ENCODE peak calls at places on chromosomes 2 and 18, in nine cellular contexts. One of them, this sample, is unnamed.
A peak's percentile ranks its signal among the peaks of the same experiment; 100 is the strongest.

GRCh38 chr2:72931280-72931910 is 14.1 kb downstream of the EMX1 start:
- DNase-seq in EL: peak; percentile 68
- DNase-seq in activated naive CD8-positive, alpha-beta T cell treated with anti-CD3 and anti-CD28 coated beads, Interleukin-2, amount 50 U/mL, for 16 hours: no peak
- DNase-seq in GM19239: no peak
- DNase-seq in ovary: no peak
- DNase-seq in H1: no peak
- DNase-seq in NCI-H146: no peak
- DNase-seq in sciatic nerve: peak; percentile 43
- DNase-seq in stimulated activated naive CD8-positive, alpha-beta T cell treated with anti-CD3 and anti-CD28 coated beads, Interleukin-15, amount 100 ng/mL, for 72 hours: no peak
- DNase-seq in this sample: peak; percentile 67

GRCh38 chr2:54435827-54436226 is 20.3 kb upstream of the SPTBN1 start:
- DNase-seq in GM19239: no peak
- DNase-seq in ovary: no peak
- DNase-seq in H1: no peak
- DNase-seq in sciatic nerve: no peak
- DNase-seq in NCI-H146: no peak
- DNase-seq in activated naive CD8-positive, alpha-beta T cell treated with anti-CD3 and anti-CD28 coated beads, Interleukin-2, amount 50 U/mL, for 16 hours: no peak
- DNase-seq in stimulated activated naive CD8-positive, alpha-beta T cell treated with anti-CD3 and anti-CD28 coated beads, Interleukin-15, amount 100 ng/mL, for 72 hours: no peak
- DNase-seq in EL: no peak
- DNase-seq in this sample: no peak

GRCh38 chr2:48883661-48884060 is 128.1 kb upstream of the LHCGR start:
- DNase-seq in sciatic nerve: no peak
- DNase-seq in ovary: no peak
- DNase-seq in H1: no peak
- DNase-seq in activated naive CD8-positive, alpha-beta T cell treated with anti-CD3 and anti-CD28 coated beads, Interleukin-2, amount 50 U/mL, for 16 hours: no peak
- DNase-seq in GM19239: no peak
- DNase-seq in stimulated activated naive CD8-positive, alpha-beta T cell treated with anti-CD3 and anti-CD28 coated beads, Interleukin-15, amount 100 ng/mL, for 72 hours: no peak
- DNase-seq in NCI-H146: no peak
- DNase-seq in EL: peak; percentile 1
- DNase-seq in this sample: no peak

GRCh38 chr2:27671235-27671634 is 7.5 kb downstream of the SLC4A1AP start:
- DNase-seq in stimulated activated naive CD8-positive, alpha-beta T cell treated with anti-CD3 and anti-CD28 coated beads, Interleukin-15, amount 100 ng/mL, for 72 hours: no peak
- DNase-seq in NCI-H146: no peak
- DNase-seq in GM19239: no peak
- DNase-seq in EL: no peak
- DNase-seq in sciatic nerve: no peak
- DNase-seq in H1: no peak
- DNase-seq in ovary: no peak
- DNase-seq in activated naive CD8-positive, alpha-beta T cell treated with anti-CD3 and anti-CD28 coated beads, Interleukin-2, amount 50 U/mL, for 16 hours: no peak
- DNase-seq in this sample: no peak

GRCh38 chr2:205361272-205361671 is 321.0 kb upstream of the NRP2 start:
- DNase-seq in activated naive CD8-positive, alpha-beta T cell treated with anti-CD3 and anti-CD28 coated beads, Interleukin-2, amount 50 U/mL, for 16 hours: no peak
- DNase-seq in GM19239: no peak
- DNase-seq in NCI-H146: no peak
- DNase-seq in stimulated activated naive CD8-positive, alpha-beta T cell treated with anti-CD3 and anti-CD28 coated beads, Interleukin-15, amount 100 ng/mL, for 72 hours: no peak
- DNase-seq in ovary: no peak
- DNase-seq in H1: no peak
- DNase-seq in sciatic nerve: no peak
- DNase-seq in EL: no peak
- DNase-seq in this sample: peak; percentile 68

GRCh38 chr18:57581301-57581934 is 5.1 kb downstream of the FECH start:
- DNase-seq in EL: no peak
- DNase-seq in ovary: no peak
- DNase-seq in activated naive CD8-positive, alpha-beta T cell treated with anti-CD3 and anti-CD28 coated beads, Interleukin-2, amount 50 U/mL, for 16 hours: no peak
- DNase-seq in GM19239: peak; percentile 49
- DNase-seq in H1: no peak
- DNase-seq in NCI-H146: no peak
- DNase-seq in sciatic nerve: no peak
- DNase-seq in stimulated activated naive CD8-positive, alpha-beta T cell treated with anti-CD3 and anti-CD28 coated beads, Interleukin-15, amount 100 ng/mL, for 72 hours: no peak
- DNase-seq in this sample: no peak

GRCh38 chr2:63590621-63591408 is 2.1 kb downstream of the MDH1 start:
- DNase-seq in EL: peak; percentile 3
- DNase-seq in ovary: no peak
- DNase-seq in activated naive CD8-positive, alpha-beta T cell treated with anti-CD3 and anti-CD28 coated beads, Interleukin-2, amount 50 U/mL, for 16 hours: no peak
- DNase-seq in H1: no peak
- DNase-seq in sciatic nerve: no peak
- DNase-seq in stimulated activated naive CD8-positive, alpha-beta T cell treated with anti-CD3 and anti-CD28 coated beads, Interleukin-15, amount 100 ng/mL, for 72 hours: no peak
- DNase-seq in NCI-H146: peak; percentile 1
- DNase-seq in GM19239: no peak
- DNase-seq in this sample: no peak

GRCh38 chr2:15059870-15060617 is 427.5 kb downstream of the LRATD1 start:
- DNase-seq in sciatic nerve: no peak
- DNase-seq in EL: no peak
- DNase-seq in ovary: no peak
- DNase-seq in H1: no peak
- DNase-seq in GM19239: no peak
- DNase-seq in NCI-H146: peak; percentile 72
- DNase-seq in activated naive CD8-positive, alpha-beta T cell treated with anti-CD3 and anti-CD28 coated beads, Interleukin-2, amount 50 U/mL, for 16 hours: no peak
- DNase-seq in stimulated activated naive CD8-positive, alpha-beta T cell treated with anti-CD3 and anti-CD28 coated beads, Interleukin-15, amount 100 ng/mL, for 72 hours: no peak
- DNase-seq in this sample: peak; percentile 79

GRCh38 chr2:239575931-239576445 is 175.2 kb upstream of the HDAC4 start:
- DNase-seq in GM19239: no peak
- DNase-seq in activated naive CD8-positive, alpha-beta T cell treated with anti-CD3 and anti-CD28 coated beads, Interleukin-2, amount 50 U/mL, for 16 hours: no peak
- DNase-seq in ovary: no peak
- DNase-seq in stimulated activated naive CD8-positive, alpha-beta T cell treated with anti-CD3 and anti-CD28 coated beads, Interleukin-15, amount 100 ng/mL, for 72 hours: no peak
- DNase-seq in EL: no peak
- DNase-seq in sciatic nerve: no peak
- DNase-seq in H1: no peak
- DNase-seq in NCI-H146: no peak
- DNase-seq in this sample: no peak

GRCh38 chr2:219126555-219126954 is 34.1 kb downstream of the NHEJ1 start:
- DNase-seq in H1: no peak
- DNase-seq in EL: no peak
- DNase-seq in sciatic nerve: no peak
- DNase-seq in stimulated activated naive CD8-positive, alpha-beta T cell treated with anti-CD3 and anti-CD28 coated beads, Interleukin-15, amount 100 ng/mL, for 72 hours: no peak
- DNase-seq in ovary: no peak
- DNase-seq in activated naive CD8-positive, alpha-beta T cell treated with anti-CD3 and anti-CD28 coated beads, Interleukin-2, amount 50 U/mL, for 16 hours: no peak
- DNase-seq in GM19239: no peak
- DNase-seq in NCI-H146: no peak
- DNase-seq in this sample: peak; percentile 76

GRCh38 chr2:175156534-175156933 is 11.5 kb downstream of the ATF2 start:
- DNase-seq in sciatic nerve: no peak
- DNase-seq in ovary: no peak
- DNase-seq in stimulated activated naive CD8-positive, alpha-beta T cell treated with anti-CD3 and anti-CD28 coated beads, Interleukin-15, amount 100 ng/mL, for 72 hours: no peak
- DNase-seq in activated naive CD8-positive, alpha-beta T cell treated with anti-CD3 and anti-CD28 coated beads, Interleukin-2, amount 50 U/mL, for 16 hours: no peak
- DNase-seq in H1: no peak
- DNase-seq in EL: no peak
- DNase-seq in GM19239: no peak
- DNase-seq in NCI-H146: no peak
- DNase-seq in this sample: no peak

GRCh38 chr2:103773884-103774283 is 1012.1 kb downstream of the TMEM182 start:
- DNase-seq in activated naive CD8-positive, alpha-beta T cell treated with anti-CD3 and anti-CD28 coated beads, Interleukin-2, amount 50 U/mL, for 16 hours: no peak
- DNase-seq in stimulated activated naive CD8-positive, alpha-beta T cell treated with anti-CD3 and anti-CD28 coated beads, Interleukin-15, amount 100 ng/mL, for 72 hours: no peak
- DNase-seq in H1: no peak
- DNase-seq in GM19239: no peak
- DNase-seq in NCI-H146: no peak
- DNase-seq in ovary: no peak
- DNase-seq in sciatic nerve: no peak
- DNase-seq in EL: no peak
- DNase-seq in this sample: peak; percentile 72

GRCh38 chr2:3113769-3114168 is 263.8 kb downstream of the EIPR1 start:
- DNase-seq in sciatic nerve: no peak
- DNase-seq in NCI-H146: no peak
- DNase-seq in EL: no peak
- DNase-seq in GM19239: no peak
- DNase-seq in ovary: no peak
- DNase-seq in stimulated activated naive CD8-positive, alpha-beta T cell treated with anti-CD3 and anti-CD28 coated beads, Interleukin-15, amount 100 ng/mL, for 72 hours: no peak
- DNase-seq in activated naive CD8-positive, alpha-beta T cell treated with anti-CD3 and anti-CD28 coated beads, Interleukin-2, amount 50 U/mL, for 16 hours: no peak
- DNase-seq in H1: no peak
- DNase-seq in this sample: no peak

GRCh38 chr2:24818721-24819167 is 25.5 kb downstream of the CENPO start:
- DNase-seq in stimulated activated naive CD8-positive, alpha-beta T cell treated with anti-CD3 and anti-CD28 coated beads, Interleukin-15, amount 100 ng/mL, for 72 hours: no peak
- DNase-seq in activated naive CD8-positive, alpha-beta T cell treated with anti-CD3 and anti-CD28 coated beads, Interleukin-2, amount 50 U/mL, for 16 hours: no peak
- DNase-seq in GM19239: no peak
- DNase-seq in NCI-H146: no peak
- DNase-seq in H1: no peak
- DNase-seq in EL: peak; percentile 37
- DNase-seq in ovary: no peak
- DNase-seq in sciatic nerve: no peak
- DNase-seq in this sample: no peak

GRCh38 chr18:23356416-23356815 is 96.7 kb upstream of the RIOK3 start:
- DNase-seq in GM19239: no peak
- DNase-seq in ovary: no peak
- DNase-seq in H1: no peak
- DNase-seq in NCI-H146: no peak
- DNase-seq in activated naive CD8-positive, alpha-beta T cell treated with anti-CD3 and anti-CD28 coated beads, Interleukin-2, amount 50 U/mL, for 16 hours: no peak
- DNase-seq in stimulated activated naive CD8-positive, alpha-beta T cell treated with anti-CD3 and anti-CD28 coated beads, Interleukin-15, amount 100 ng/mL, for 72 hours: no peak
- DNase-seq in EL: no peak
- DNase-seq in sciatic nerve: no peak
- DNase-seq in this sample: no peak

GRCh38 chr2:84243788-84244627 is 215.1 kb downstream of the SUCLG1 start:
- DNase-seq in activated naive CD8-positive, alpha-beta T cell treated with anti-CD3 and anti-CD28 coated beads, Interleukin-2, amount 50 U/mL, for 16 hours: no peak
- DNase-seq in sciatic nerve: no peak
- DNase-seq in GM19239: no peak
- DNase-seq in stimulated activated naive CD8-positive, alpha-beta T cell treated with anti-CD3 and anti-CD28 coated beads, Interleukin-15, amount 100 ng/mL, for 72 hours: no peak
- DNase-seq in H1: no peak
- DNase-seq in NCI-H146: no peak
- DNase-seq in EL: no peak
- DNase-seq in ovary: no peak
- DNase-seq in this sample: no peak

GRCh38 chr2:186437719-186438118 is 48.3 kb upstream of the ZC3H15 start:
- DNase-seq in ovary: no peak
- DNase-seq in H1: no peak
- DNase-seq in NCI-H146: no peak
- DNase-seq in GM19239: no peak
- DNase-seq in activated naive CD8-positive, alpha-beta T cell treated with anti-CD3 and anti-CD28 coated beads, Interleukin-2, amount 50 U/mL, for 16 hours: no peak
- DNase-seq in EL: no peak
- DNase-seq in stimulated activated naive CD8-positive, alpha-beta T cell treated with anti-CD3 and anti-CD28 coated beads, Interleukin-15, amount 100 ng/mL, for 72 hours: no peak
- DNase-seq in sciatic nerve: no peak
- DNase-seq in this sample: no peak

GRCh38 chr2:100606740-100607343 is 44.0 kb downstream of the PDCL3 start:
- DNase-seq in GM19239: peak; percentile 41
- DNase-seq in sciatic nerve: no peak
- DNase-seq in ovary: no peak
- DNase-seq in H1: peak; percentile 3
- DNase-seq in NCI-H146: peak; percentile 13
- DNase-seq in activated naive CD8-positive, alpha-beta T cell treated with anti-CD3 and anti-CD28 coated beads, Interleukin-2, amount 50 U/mL, for 16 hours: no peak
- DNase-seq in EL: peak; percentile 40
- DNase-seq in stimulated activated naive CD8-positive, alpha-beta T cell treated with anti-CD3 and anti-CD28 coated beads, Interleukin-15, amount 100 ng/mL, for 72 hours: peak; percentile 42
- DNase-seq in this sample: peak; percentile 78

GRCh38 chr2:161417428-161418274 is 1.6 kb downstream of the TBR1 start:
- DNase-seq in stimulated activated naive CD8-positive, alpha-beta T cell treated with anti-CD3 and anti-CD28 coated beads, Interleukin-15, amount 100 ng/mL, for 72 hours: no peak
- DNase-seq in EL: no peak
- DNase-seq in GM19239: no peak
- DNase-seq in sciatic nerve: peak; percentile 27
- DNase-seq in activated naive CD8-positive, alpha-beta T cell treated with anti-CD3 and anti-CD28 coated beads, Interleukin-2, amount 50 U/mL, for 16 hours: no peak
- DNase-seq in ovary: no peak
- DNase-seq in NCI-H146: no peak
- DNase-seq in H1: no peak
- DNase-seq in this sample: no peak

GRCh38 chr2:96548558-96549465 is 12.3 kb downstream of the ARID5A start:
- DNase-seq in GM19239: no peak
- DNase-seq in H1: no peak
- DNase-seq in NCI-H146: no peak
- DNase-seq in ovary: peak; percentile 11
- DNase-seq in activated naive CD8-positive, alpha-beta T cell treated with anti-CD3 and anti-CD28 coated beads, Interleukin-2, amount 50 U/mL, for 16 hours: no peak
- DNase-seq in stimulated activated naive CD8-positive, alpha-beta T cell treated with anti-CD3 and anti-CD28 coated beads, Interleukin-15, amount 100 ng/mL, for 72 hours: no peak
- DNase-seq in EL: no peak
- DNase-seq in sciatic nerve: no peak
- DNase-seq in this sample: no peak

GRCh38 chr18:40094441-40094840 is 1860.6 kb upstream of the PIK3C3 start:
- DNase-seq in sciatic nerve: no peak
- DNase-seq in ovary: no peak
- DNase-seq in activated naive CD8-positive, alpha-beta T cell treated with anti-CD3 and anti-CD28 coated beads, Interleukin-2, amount 50 U/mL, for 16 hours: no peak
- DNase-seq in stimulated activated naive CD8-positive, alpha-beta T cell treated with anti-CD3 and anti-CD28 coated beads, Interleukin-15, amount 100 ng/mL, for 72 hours: no peak
- DNase-seq in GM19239: no peak
- DNase-seq in EL: no peak
- DNase-seq in NCI-H146: no peak
- DNase-seq in H1: no peak
- DNase-seq in this sample: peak; percentile 1

GRCh38 chr2:187617925-187618324 is 63.7 kb upstream of the TFPI start:
- DNase-seq in stimulated activated naive CD8-positive, alpha-beta T cell treated with anti-CD3 and anti-CD28 coated beads, Interleukin-15, amount 100 ng/mL, for 72 hours: no peak
- DNase-seq in GM19239: no peak
- DNase-seq in activated naive CD8-positive, alpha-beta T cell treated with anti-CD3 and anti-CD28 coated beads, Interleukin-2, amount 50 U/mL, for 16 hours: no peak
- DNase-seq in H1: no peak
- DNase-seq in EL: no peak
- DNase-seq in ovary: no peak
- DNase-seq in NCI-H146: peak; percentile 33
- DNase-seq in sciatic nerve: no peak
- DNase-seq in this sample: no peak

GRCh38 chr18:45793295-45793965 is 32.0 kb upstream of the SIGLEC15 start:
- DNase-seq in H1: no peak
- DNase-seq in ovary: no peak
- DNase-seq in stimulated activated naive CD8-positive, alpha-beta T cell treated with anti-CD3 and anti-CD28 coated beads, Interleukin-15, amount 100 ng/mL, for 72 hours: no peak
- DNase-seq in EL: peak; percentile 99
- DNase-seq in GM19239: no peak
- DNase-seq in activated naive CD8-positive, alpha-beta T cell treated with anti-CD3 and anti-CD28 coated beads, Interleukin-2, amount 50 U/mL, for 16 hours: no peak
- DNase-seq in sciatic nerve: no peak
- DNase-seq in NCI-H146: no peak
- DNase-seq in this sample: peak; percentile 91

GRCh38 chr18:72868666-72869661 is 1.2 kb upstream of the NETO1 start:
- DNase-seq in stimulated activated naive CD8-positive, alpha-beta T cell treated with anti-CD3 and anti-CD28 coated beads, Interleukin-15, amount 100 ng/mL, for 72 hours: no peak
- DNase-seq in NCI-H146: peak; percentile 46
- DNase-seq in H1: no peak
- DNase-seq in ovary: no peak
- DNase-seq in GM19239: peak; percentile 3
- DNase-seq in sciatic nerve: no peak
- DNase-seq in EL: no peak
- DNase-seq in activated naive CD8-positive, alpha-beta T cell treated with anti-CD3 and anti-CD28 coated beads, Interleukin-2, amount 50 U/mL, for 16 hours: no peak
- DNase-seq in this sample: no peak

GRCh38 chr18:7317804-7318231 is 86.9 kb downstream of the LRRC30 start:
- DNase-seq in sciatic nerve: no peak
- DNase-seq in activated naive CD8-positive, alpha-beta T cell treated with anti-CD3 and anti-CD28 coated beads, Interleukin-2, amount 50 U/mL, for 16 hours: no peak
- DNase-seq in NCI-H146: no peak
- DNase-seq in H1: no peak
- DNase-seq in stimulated activated naive CD8-positive, alpha-beta T cell treated with anti-CD3 and anti-CD28 coated beads, Interleukin-15, amount 100 ng/mL, for 72 hours: no peak
- DNase-seq in EL: no peak
- DNase-seq in ovary: no peak
- DNase-seq in GM19239: no peak
- DNase-seq in this sample: peak; percentile 97

GRCh38 chr2:197433770-197434438 is 924 bp downstream of the SF3B1 start:
- DNase-seq in activated naive CD8-positive, alpha-beta T cell treated with anti-CD3 and anti-CD28 coated beads, Interleukin-2, amount 50 U/mL, for 16 hours: no peak
- DNase-seq in GM19239: no peak
- DNase-seq in EL: no peak
- DNase-seq in ovary: no peak
- DNase-seq in stimulated activated naive CD8-positive, alpha-beta T cell treated with anti-CD3 and anti-CD28 coated beads, Interleukin-15, amount 100 ng/mL, for 72 hours: no peak
- DNase-seq in NCI-H146: no peak
- DNase-seq in H1: no peak
- DNase-seq in sciatic nerve: no peak
- DNase-seq in this sample: no peak

GRCh38 chr2:113117594-113118262 is 9.7 kb upstream of the IL1RN start:
- DNase-seq in EL: peak; percentile 48
- DNase-seq in activated naive CD8-positive, alpha-beta T cell treated with anti-CD3 and anti-CD28 coated beads, Interleukin-2, amount 50 U/mL, for 16 hours: no peak
- DNase-seq in stimulated activated naive CD8-positive, alpha-beta T cell treated with anti-CD3 and anti-CD28 coated beads, Interleukin-15, amount 100 ng/mL, for 72 hours: peak; percentile 78
- DNase-seq in ovary: no peak
- DNase-seq in NCI-H146: no peak
- DNase-seq in GM19239: no peak
- DNase-seq in sciatic nerve: no peak
- DNase-seq in H1: no peak
- DNase-seq in this sample: peak; percentile 96

GRCh38 chr2:18536100-18536499 is 24.4 kb downstream of the RDH14 start:
- DNase-seq in activated naive CD8-positive, alpha-beta T cell treated with anti-CD3 and anti-CD28 coated beads, Interleukin-2, amount 50 U/mL, for 16 hours: no peak
- DNase-seq in GM19239: no peak
- DNase-seq in EL: peak; percentile 81
- DNase-seq in ovary: no peak
- DNase-seq in H1: no peak
- DNase-seq in stimulated activated naive CD8-positive, alpha-beta T cell treated with anti-CD3 and anti-CD28 coated beads, Interleukin-15, amount 100 ng/mL, for 72 hours: no peak
- DNase-seq in NCI-H146: no peak
- DNase-seq in sciatic nerve: no peak
- DNase-seq in this sample: peak; percentile 72

GRCh38 chr2:127662937-127663565 is 12.3 kb downstream of the LIMS2 start:
- DNase-seq in H1: no peak
- DNase-seq in activated naive CD8-positive, alpha-beta T cell treated with anti-CD3 and anti-CD28 coated beads, Interleukin-2, amount 50 U/mL, for 16 hours: no peak
- DNase-seq in NCI-H146: no peak
- DNase-seq in GM19239: no peak
- DNase-seq in EL: no peak
- DNase-seq in sciatic nerve: peak; percentile 47
- DNase-seq in stimulated activated naive CD8-positive, alpha-beta T cell treated with anti-CD3 and anti-CD28 coated beads, Interleukin-15, amount 100 ng/mL, for 72 hours: no peak
- DNase-seq in ovary: no peak
- DNase-seq in this sample: no peak

GRCh38 chr18:36149514-36150289 is 20.0 kb downstream of the ELP2 start:
- DNase-seq in sciatic nerve: no peak
- DNase-seq in EL: no peak
- DNase-seq in H1: no peak
- DNase-seq in NCI-H146: no peak
- DNase-seq in stimulated activated naive CD8-positive, alpha-beta T cell treated with anti-CD3 and anti-CD28 coated beads, Interleukin-15, amount 100 ng/mL, for 72 hours: no peak
- DNase-seq in ovary: no peak
- DNase-seq in activated naive CD8-positive, alpha-beta T cell treated with anti-CD3 and anti-CD28 coated beads, Interleukin-2, amount 50 U/mL, for 16 hours: no peak
- DNase-seq in GM19239: no peak
- DNase-seq in this sample: no peak

GRCh38 chr2:95700554-95700953 is 108.8 kb downstream of the TRIM43 start:
- DNase-seq in activated naive CD8-positive, alpha-beta T cell treated with anti-CD3 and anti-CD28 coated beads, Interleukin-2, amount 50 U/mL, for 16 hours: no peak
- DNase-seq in H1: no peak
- DNase-seq in GM19239: no peak
- DNase-seq in EL: no peak
- DNase-seq in sciatic nerve: no peak
- DNase-seq in stimulated activated naive CD8-positive, alpha-beta T cell treated with anti-CD3 and anti-CD28 coated beads, Interleukin-15, amount 100 ng/mL, for 72 hours: no peak
- DNase-seq in ovary: no peak
- DNase-seq in NCI-H146: no peak
- DNase-seq in this sample: no peak

This sample was measured in PC-3.